ENCODE peak calls at places on chromosomes 6 and 20, in four cellular contexts. W, C, A and H are unnamed samples.

GRCh38 chr6:2766767-2767314 is 1.6 kb downstream of the WRNIP1 start:
- DNase-seq in W (no peak), C (no peak), A (no peak), H (no peak)

GRCh38 chr6:43517503-43518357 is 841 bp downstream of the POLR1C start:
- DNase-seq in W (no peak), C (no peak), A (no peak), H (no peak)

GRCh38 chr20:1391640-1392442 is 1.0 kb downstream of the FKBP1A start:
- DNase-seq in W (no peak), C (no peak), A (no peak), H (no peak)

GRCh38 chr6:45959534-45960195 is 56.0 kb downstream of the CLIC5 start:
- DNase-seq in W (no peak), C (no peak), A (no peak), H (no peak)

GRCh38 chr6:31952140-31952805 is 6.4 kb downstream of the CFB start:
- DNase-seq in W (peak; percentile 30), C (no peak), A (peak; percentile 73), H (no peak)

GRCh38 chr6:139482184-139482751 is 107.8 kb upstream of the CITED2 start:
- DNase-seq in W (no peak), C (no peak), A (no peak), H (no peak)

GRCh38 chr20:13105864-13106457 is 97.2 kb downstream of the SPTLC3 start:
- DNase-seq in W (no peak), C (no peak), A (no peak), H (no peak)

GRCh38 chr6:71395731-71396409 is 107.3 kb downstream of the OGFRL1 start:
- DNase-seq in W (no peak), C (no peak), A (no peak), H (no peak)

GRCh38 chr6:33250731-33251130 is 20.9 kb downstream of the VPS52 start:
- DNase-seq in W (no peak), C (no peak), A (no peak), H (no peak)
- H3K4me3 ChIP-seq in W (peak overlapping the region; percentile 17), C (no peak overlapping the region), A (no peak overlapping the region), H (no peak overlapping the region)

DNA sequence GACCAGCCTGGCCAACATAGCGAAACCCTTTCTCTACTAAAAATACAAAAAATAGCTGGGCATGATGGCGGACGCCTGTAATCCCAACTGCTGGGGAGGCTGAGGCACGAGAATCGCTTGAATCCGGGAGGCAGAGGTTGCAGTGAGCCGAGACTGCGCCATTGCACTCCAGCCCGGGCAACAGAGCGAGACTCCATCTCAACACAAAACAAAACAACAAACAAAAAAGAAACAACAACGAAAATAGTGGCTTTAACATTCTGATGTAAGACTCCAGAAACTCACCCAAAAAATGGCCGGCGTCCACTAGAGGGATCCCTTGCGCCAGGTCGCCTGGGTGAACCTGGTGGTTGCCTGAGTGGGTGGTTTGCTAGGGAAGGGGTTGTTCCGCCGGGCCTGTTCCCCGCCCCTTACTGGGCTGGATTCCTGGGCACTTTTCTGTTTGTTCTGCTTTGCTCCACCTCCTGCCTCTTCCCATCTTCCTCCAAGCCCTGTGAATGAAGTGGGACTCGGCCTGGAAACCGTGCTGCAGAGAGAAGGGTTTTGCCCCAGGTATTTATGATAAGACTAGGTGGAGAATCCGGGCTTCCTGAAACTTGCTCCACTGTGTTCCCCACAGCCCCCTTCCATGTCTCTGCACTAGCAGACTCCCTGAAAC is 1.5 kb downstream of the PABPC1L start:
- DNase-seq in W (no peak), C (no peak), A (no peak), H (no peak)
- TF ChIP-seq CTCF in W (peak; percentile 42), C (peak; percentile 66), A (no peak), H (peak; percentile 74)

DNA sequence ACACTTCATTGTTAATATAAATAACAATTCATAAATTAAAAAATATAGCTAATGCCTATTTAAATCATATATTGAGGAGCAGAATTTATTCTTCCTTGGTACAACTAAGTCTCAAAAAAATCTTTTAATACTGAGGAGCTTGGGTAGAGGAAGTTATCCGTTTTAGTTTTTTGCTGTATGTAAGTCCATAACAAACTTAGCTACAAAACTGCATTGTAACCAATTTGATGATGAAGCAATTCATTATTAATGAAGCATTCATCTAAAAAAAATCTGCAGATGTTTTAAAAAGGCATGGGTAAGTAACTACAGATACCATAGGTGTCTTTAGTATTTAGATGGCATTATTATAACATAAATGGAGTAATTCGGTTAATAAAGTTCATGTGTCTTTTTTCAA is 1.3 kb downstream of the KHDRBS2 start:
- DNase-seq in W (no peak), C (no peak), A (no peak), H (no peak)
- H3K4me3 ChIP-seq in W (no peak overlapping the region), C (no peak overlapping the region), A (no peak overlapping the region), H (no peak overlapping the region)

GRCh38 chr6:12164508-12164770 is 125.7 kb upstream of the EDN1 start:
- DNase-seq in W (no peak), C (no peak), A (no peak), H (no peak)
- TF ChIP-seq CTCF in W (no peak), C (no peak), A (no peak), H (no peak)

DNA sequence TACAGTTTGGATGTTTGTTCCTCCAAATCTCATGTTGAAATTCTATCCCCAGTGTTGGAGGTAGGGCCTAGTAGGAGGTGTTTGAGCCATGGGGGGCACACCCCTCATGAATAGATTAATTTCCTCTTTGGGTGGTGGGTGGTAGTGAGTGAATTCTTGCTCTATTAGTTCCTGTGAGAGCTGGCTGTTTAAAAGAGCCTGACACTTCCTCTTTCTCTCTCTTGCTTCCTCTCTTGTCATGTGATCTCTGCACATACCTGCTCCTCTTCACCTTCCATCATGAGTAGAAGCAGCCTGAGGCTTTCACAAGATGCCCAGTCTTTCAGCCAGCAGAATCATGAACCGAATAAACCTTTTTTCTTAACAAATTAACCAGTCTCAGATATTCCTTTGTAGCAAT is 340.2 kb upstream of the CHD6 start:
- DNase-seq in W (no peak), C (no peak), A (no peak), H (no peak)
- H3K4me3 ChIP-seq in W (no peak overlapping the region), C (no peak overlapping the region), A (no peak overlapping the region), H (no peak overlapping the region)

DNA sequence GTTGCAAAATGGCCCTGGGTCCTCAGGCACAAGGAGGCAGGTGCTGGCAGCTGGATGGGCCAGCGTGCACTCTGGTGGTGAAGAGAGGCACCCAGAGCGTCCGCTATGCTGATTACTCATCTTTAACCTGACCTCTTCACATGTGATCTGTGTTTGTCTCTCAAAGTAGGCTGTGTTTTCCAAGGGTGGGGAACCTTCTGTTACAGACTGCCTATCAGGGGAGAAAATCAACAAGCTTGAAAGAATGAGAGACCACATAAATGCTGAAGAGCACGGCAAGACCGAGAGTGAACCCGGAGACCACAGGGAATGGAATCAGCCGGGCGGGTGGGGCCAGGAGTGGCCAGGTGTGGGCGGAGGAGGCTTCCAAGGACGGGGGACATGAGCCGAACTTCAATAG is 16.2 kb downstream of the BNIP5 start:
- DNase-seq in W (no peak), C (no peak), A (no peak), H (no peak)
- TF ChIP-seq CTCF in W (no peak), C (no peak), A (no peak), H (no peak)